ENCODE peak calls at places on chromosomes 16 and 17, in seven cellular contexts. W, E, X, Q, B, T and H are unnamed samples.

GRCh38 chr16:77399546-77399945 is 35.3 kb downstream of the ADAMTS18 start:
- DNase-seq in X (no peak), T (no peak), E (no peak), B (no peak), Q (no peak), W (no peak), H (no peak)

GRCh38 chr16:11586375-11586855 is 304 bp downstream of the LITAF start:
- DNase-seq in E (no peak), T (no peak), B (no peak), X (no peak), W (no peak), Q (no peak), H (no peak)

GRCh38 chr17:35784895-35785294 is 10.5 kb downstream of the MMP28 start:
- DNase-seq in W (no peak), T (no peak), Q (no peak), X (peak; percentile 99), B (no peak), E (no peak), H (no peak)

GRCh38 chr16:11561856-11562255 is 24.9 kb downstream of the LITAF start:
- DNase-seq in Q (no peak), W (no peak), E (no peak), T (no peak), B (no peak), X (no peak), H (no peak)

GRCh38 chr17:59666235-59666634 is 41.0 kb downstream of the PTRH2 start:
- DNase-seq in W (peak; percentile 41), X (peak; percentile 50), Q (no peak), E (peak; percentile 35), B (no peak), T (no peak), H (no peak)

GRCh38 chr16:2483160-2483559 is 8.2 kb downstream of the TBC1D24 start:
- DNase-seq in Q (no peak), E (peak; percentile 52), W (peak; percentile 73), B (no peak), X (no peak), T (no peak), H (no peak)

GRCh38 chr17:68749742-68750562 is 148.8 kb upstream of the FAM20A start:
- DNase-seq in E (no peak), X (no peak), W (no peak), T (no peak), Q (no peak), B (no peak), H (no peak)

GRCh38 chr17:79374807-79375206 is 236.0 kb downstream of the RBFOX3 start:
- DNase-seq in X (no peak), T (no peak), E (no peak), B (no peak), W (no peak), Q (no peak), H (no peak)

GRCh38 chr17:15382866-15383265 is 41.5 kb upstream of the TEKT3 start:
- DNase-seq in Q (no peak), T (no peak), X (no peak), B (no peak), E (no peak), W (no peak), H (no peak)

GRCh38 chr16:316741-317464 is 33.9 kb downstream of the PDIA2 start:
- DNase-seq in T (no peak), Q (no peak), W (no peak), E (no peak), B (no peak), X (no peak), H (no peak)

GRCh38 chr17:66123163-66123562 is 68.8 kb downstream of the CEP112 start:
- DNase-seq in X (peak; percentile 25), Q (no peak), B (no peak), E (peak; percentile 35), T (peak; percentile 39), W (peak; percentile 25), H (no peak)

GRCh38 chr16:87466975-87467501 is 25.8 kb downstream of the ZCCHC14 start:
- DNase-seq in E (no peak), X (no peak), W (peak; percentile 20), T (no peak), B (no peak), Q (no peak), H (no peak)

GRCh38 chr16:51149251-51149661 is 1.8 kb downstream of the SALL1 start:
- DNase-seq in X (no peak), B (no peak), W (peak; percentile 28), Q (no peak), E (no peak), T (no peak), H (no peak)

GRCh38 chr17:11935734-11936406 is 61.4 kb downstream of the ZNF18 start:
- DNase-seq in E (peak; percentile 6), W (peak; percentile 16), T (peak; percentile 78), B (no peak), X (peak; percentile 73), Q (no peak), H (peak; percentile 60)

GRCh38 chr17:56176101-56176500 is 22.8 kb downstream of the ANKFN1 start:
- DNase-seq in B (no peak), T (no peak), X (no peak), W (no peak), Q (no peak), E (peak; percentile 78), H (no peak)

GRCh38 chr17:82120148-82120547 is 22.1 kb upstream of the FASN start:
- DNase-seq in W (peak; percentile 83), E (peak; percentile 38), T (no peak), X (no peak), B (peak; percentile 46), Q (no peak), H (no peak)

DNA sequence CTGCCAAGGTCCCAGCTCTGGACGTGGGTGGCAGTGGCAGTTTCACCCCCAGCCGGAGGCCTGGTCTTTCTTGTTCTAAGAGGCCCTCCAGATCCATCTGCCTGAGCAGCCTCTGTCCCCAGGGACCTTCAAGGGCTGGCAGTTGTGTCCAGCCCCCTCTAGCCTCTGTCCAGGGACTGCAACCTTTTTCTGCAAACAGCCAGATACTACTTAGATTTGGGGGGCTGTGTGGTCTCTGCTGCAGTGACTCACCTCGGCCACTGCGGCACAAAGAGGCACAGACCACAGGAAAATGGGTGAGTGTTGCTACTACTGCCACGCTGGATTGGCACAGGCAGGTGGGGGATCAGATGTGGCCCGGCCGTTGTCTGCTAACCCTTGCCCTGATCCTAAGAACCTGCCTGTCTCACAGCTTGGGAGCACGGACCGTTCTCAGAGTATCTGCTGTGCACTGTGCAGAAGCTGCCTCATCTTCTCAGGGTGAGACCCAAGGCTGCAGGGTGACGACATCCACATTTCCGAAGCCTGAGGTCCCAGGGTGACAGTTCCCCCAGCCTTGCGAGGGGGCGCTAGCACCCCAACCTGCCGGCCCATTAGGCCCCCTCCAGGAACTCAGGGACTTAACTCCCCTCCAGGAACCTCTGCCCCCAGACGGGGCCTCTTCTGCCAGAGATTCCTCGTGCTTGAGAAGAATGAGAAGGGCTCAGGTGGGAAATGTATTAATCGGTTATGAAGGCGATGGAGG is 27.6 kb downstream of the MXRA7 start:
- DNase-seq in T (no peak), X (no peak), Q (no peak), B (no peak), W (no peak), E (no peak), H (no peak)
- TF ChIP-seq CTCF in T (peak; percentile 66), X (no peak), Q (peak; percentile 11), B (no peak), W (peak; percentile 10), E (no peak), H (no peak)

DNA sequence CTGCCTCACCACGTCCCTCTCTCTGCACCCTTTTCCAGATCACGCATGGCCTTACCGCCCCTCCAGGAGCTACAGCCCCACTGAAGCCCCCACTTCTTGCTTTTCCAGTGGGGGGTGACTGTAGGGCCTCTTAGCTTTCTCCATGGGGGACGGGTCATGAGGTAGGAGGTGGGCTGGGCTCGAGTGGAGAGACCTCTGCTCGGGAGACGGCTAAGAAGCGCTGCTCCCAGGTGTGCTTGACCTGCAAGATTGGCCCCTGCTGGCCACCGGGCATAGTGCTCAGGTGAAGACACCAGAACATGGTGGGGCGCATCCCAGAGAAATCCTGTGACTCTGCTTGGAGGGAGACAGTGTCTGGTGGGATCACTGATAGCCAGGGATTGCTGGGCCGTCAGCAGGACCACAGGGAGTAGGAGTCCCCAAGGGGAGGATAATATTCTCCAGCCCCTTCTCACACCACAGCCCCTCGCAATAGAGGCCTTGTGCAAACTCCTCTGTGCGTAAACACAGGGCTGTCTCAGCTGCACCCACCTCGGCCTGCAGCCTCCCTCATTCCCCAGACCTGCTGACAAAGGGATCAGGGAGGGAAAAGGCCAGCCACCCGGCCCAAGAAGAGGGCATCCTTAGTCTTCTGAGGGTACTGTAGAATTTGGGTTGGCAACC is 8.9 kb upstream of the GALK1 start:
- DNase-seq in W (no peak), X (no peak), B (no peak), Q (no peak), T (peak; percentile 88), E (no peak), H (no peak)
- TF ChIP-seq CTCF in W (no peak), X (no peak), B (no peak), Q (no peak), T (peak; percentile 59), E (no peak), H (peak; percentile 44)

DNA sequence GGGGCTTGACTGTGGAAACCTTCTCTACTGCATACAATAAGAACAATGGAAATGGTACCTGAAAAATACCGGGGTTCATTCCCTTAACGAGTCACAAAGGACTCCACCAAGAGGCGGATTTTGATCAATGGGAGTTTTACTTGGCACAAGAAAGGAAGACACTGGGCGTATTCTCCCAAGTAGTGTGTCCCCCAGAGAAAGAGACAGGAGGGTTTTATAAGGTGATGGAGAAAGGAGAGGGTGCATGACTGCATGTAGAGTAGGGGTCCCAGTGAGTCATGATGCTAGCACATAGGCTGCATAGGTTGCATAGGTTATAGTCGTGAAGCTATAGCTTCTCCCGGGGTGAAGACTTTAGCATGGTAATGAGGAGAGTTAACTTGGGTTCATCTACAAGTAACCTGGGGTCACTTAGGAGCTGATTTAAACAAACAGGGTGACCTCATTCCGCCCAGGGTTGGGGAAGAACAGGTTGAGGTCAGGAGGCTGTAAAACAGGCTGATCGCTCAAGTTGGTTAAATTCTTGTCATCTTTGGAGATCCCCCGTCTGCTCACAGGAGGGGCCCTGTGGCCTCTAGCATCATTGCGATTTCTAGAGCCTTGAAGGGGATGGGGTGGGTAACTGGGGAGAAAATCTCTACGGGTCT is 1.5 kb downstream of the MPV17L start:
- DNase-seq in E (no peak), B (no peak), T (no peak), W (no peak), X (no peak), Q (no peak), H (no peak)
- TF ChIP-seq CTCF in E (no peak), B (no peak), T (no peak), W (no peak), X (no peak), Q (no peak), H (no peak)

DNA sequence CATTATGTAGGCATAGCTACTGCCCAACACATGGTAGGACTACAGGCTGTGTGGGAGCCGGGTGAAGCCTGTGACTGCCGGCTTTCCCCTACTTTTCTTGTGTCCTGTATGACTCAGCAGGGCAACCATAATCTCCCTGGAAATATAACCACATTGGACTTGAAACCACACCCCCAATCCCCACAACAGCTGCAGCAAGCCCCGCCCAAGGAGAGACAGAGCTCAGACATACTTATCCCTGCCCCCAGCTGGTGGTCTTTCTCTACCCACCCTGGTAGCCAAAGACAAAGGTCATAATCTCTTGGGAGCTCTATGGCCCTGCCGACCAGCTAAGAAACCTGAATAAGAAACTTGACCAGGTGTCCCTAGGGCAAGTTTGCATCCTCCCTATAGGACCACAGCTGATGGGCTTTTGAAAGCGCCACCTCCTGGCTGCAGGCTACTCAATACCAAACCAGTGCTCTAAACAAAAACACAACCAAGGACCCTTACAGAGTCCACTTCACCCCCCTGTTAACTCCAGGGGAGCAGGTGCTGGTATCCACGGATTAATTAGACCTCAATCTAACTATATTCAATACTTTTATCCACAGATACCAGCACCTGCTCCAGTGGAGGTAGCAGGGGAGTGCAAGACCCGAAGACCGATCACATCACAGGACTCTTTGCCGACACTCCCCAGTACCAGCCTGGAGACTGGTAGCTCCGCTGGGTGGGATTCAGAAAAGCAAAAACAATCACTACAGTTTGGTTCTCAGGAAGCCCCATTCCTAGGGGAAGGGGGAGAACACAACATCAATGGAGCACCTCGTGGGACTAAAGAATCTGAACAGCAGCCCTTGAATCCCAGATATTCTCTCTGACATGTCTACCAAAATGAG is 91.2 kb downstream of the IRX5 start:
- DNase-seq in T (peak; percentile 78), W (peak; percentile 11), X (peak; percentile 47), E (peak; percentile 33), B (no peak), Q (no peak), H (no peak)
- TF ChIP-seq CTCF in T (peak; percentile 76), W (no peak), X (no peak), E (no peak), B (no peak), Q (no peak), H (peak; percentile 33)